ENCODE peak calls at places on chromosomes 6 and 20, in six cellular contexts. U, R, J, D, P and B are unnamed samples.

GRCh38 chr20:52945862-52946522 is 26.2 kb upstream of the TSHZ2 start:
- DNase-seq in U (no peak), R (no peak), J (no peak), D (no peak), P (no peak), B (no peak)

GRCh38 chr20:62727584-62728027 is 19.0 kb downstream of the NTSR1 start:
- DNase-seq in U (no peak), R (no peak), J (no peak), D (no peak), P (no peak), B (no peak)

GRCh38 chr20:33862709-33863403 is 51.7 kb downstream of the CHMP4B start:
- DNase-seq in U (peak; percentile 43), R (peak; percentile 89), J (peak; percentile 88), D (peak; percentile 68), P (no peak), B (peak; percentile 79)

GRCh38 chr20:24470782-24471582 is 1.6 kb downstream of the SYNDIG1 start:
- DNase-seq in U (no peak), R (no peak), J (peak; percentile 36), D (no peak), P (no peak), B (no peak)

GRCh38 chr6:105849741-105850140 is 236.4 kb upstream of the PRDM1 start:
- DNase-seq in U (no peak), R (no peak), J (no peak), D (no peak), P (no peak), B (no peak)

GRCh38 chr20:35700625-35701148 is 1.5 kb downstream of the ROMO1 start:
- DNase-seq in U (no peak), R (no peak), J (no peak), D (no peak), P (no peak), B (no peak)

GRCh38 chr20:61411743-61412142 is 159.7 kb downstream of the CDH4 start:
- DNase-seq in U (no peak), R (no peak), J (no peak), D (no peak), P (no peak), B (no peak)

GRCh38 chr20:8213831-8214587 is 81.9 kb downstream of the PLCB1 start:
- DNase-seq in U (no peak), R (peak; percentile 1), J (no peak), D (peak; percentile 6), P (no peak), B (no peak)

GRCh38 chr6:215335-216034 is 76.8 kb upstream of the DUSP22 start:
- DNase-seq in U (no peak), R (no peak), J (no peak), D (peak; percentile 70), P (peak; percentile 70), B (no peak)

GRCh38 chr20:63060057-63060991 is 53.6 kb upstream of the BHLHE23 start:
- DNase-seq in U (peak; percentile 9), R (no peak), J (no peak), D (no peak), P (no peak), B (peak; percentile 44)